ENCODE peak calls at places on chromosomes 12 and 14, in six cellular contexts. K is mesenchymal stem cell, F is H9, M is trophoblast cell, H is IMR-90, V is H1. C is an unnamed sample.

GRCh38 chr12:44874981-44875416 is 1.1 kb downstream of the NELL2 start:
- DNase-seq in F (peak; percentile 57), V (no peak), M (no peak), K (no peak), H (no peak), C (peak; percentile 37)

GRCh38 chr14:100032749-100033148 is 32.5 kb upstream of the EVL start:
- DNase-seq in M (no peak), H (no peak), V (no peak), F (no peak), K (no peak), C (no peak)

GRCh38 chr12:76591461-76591860 is 31.9 kb upstream of the OSBPL8 start:
- DNase-seq in F (no peak), M (no peak), H (peak; percentile 48), V (no peak), K (no peak), C (no peak)

GRCh38 chr12:130754234-130755001 is 38.3 kb upstream of the RIMBP2 start:
- DNase-seq in F (no peak), H (no peak), K (no peak), V (no peak), M (no peak), C (no peak)

GRCh38 chr12:6551063-6551461 is 4.8 kb downstream of the IFFO1 start:
- DNase-seq in M (no peak), K (no peak), V (no peak), H (no peak), F (peak; percentile 31), C (no peak)

GRCh38 chr14:101501341-101501740 is 60.0 kb upstream of the DIO3 start:
- DNase-seq in K (no peak), V (no peak), H (no peak), M (no peak), F (peak; percentile 15), C (no peak)

GRCh38 chr14:81298122-81298521 is 77.4 kb upstream of the GTF2A1 start:
- DNase-seq in H (no peak), K (no peak), F (no peak), V (no peak), M (no peak), C (no peak)

GRCh38 chr14:92675421-92675820 is 73.0 kb downstream of the LGMN start:
- DNase-seq in F (no peak), M (no peak), H (no peak), V (no peak), K (no peak), C (no peak)

GRCh38 chr12:131124487-131125280 is 171.0 kb downstream of the ADGRD1 start:
- DNase-seq in H (no peak), K (no peak), M (no peak), F (no peak), V (no peak), C (no peak)

GRCh38 chr14:32038876-32039275 is 38.2 kb upstream of the ARHGAP5 start:
- DNase-seq in M (no peak), F (no peak), K (peak; percentile 66), H (peak; percentile 1), V (no peak), C (no peak)

GRCh38 chr12:77122236-77122635 is 56.9 kb upstream of the E2F7 start:
- DNase-seq in H (peak; percentile 97), K (peak; percentile 91), V (no peak), F (no peak), M (peak; percentile 44), C (no peak)

GRCh38 chr14:74309125-74309654 is 6.5 kb upstream of the ABCD4 start:
- DNase-seq in K (no peak), F (no peak), V (no peak), M (no peak), H (no peak), C (no peak)

GRCh38 chr14:94536836-94537235 is 24.4 kb upstream of the SERPINA4 start:
- DNase-seq in H (no peak), M (peak; percentile 13), V (no peak), K (no peak), F (no peak), C (no peak)

GRCh38 chr12:116601933-116602809 is 43.0 kb downstream of the MAP1LC3B2 start:
- DNase-seq in F (no peak), M (no peak), H (no peak), K (no peak), V (no peak), C (no peak)

GRCh38 chr12:89671469-89671868 is 37.2 kb downstream of the ATP2B1 start:
- DNase-seq in F (no peak), H (peak; percentile 64), V (no peak), M (peak; percentile 22), K (peak; percentile 40), C (no peak)

GRCh38 chr14:22052795-22053194 is 379.2 kb upstream of the OR4E1 start:
- DNase-seq in H (no peak), V (no peak), K (no peak), M (no peak), F (no peak), C (no peak)

GRCh38 chr12:110874781-110875180 is 28.0 kb downstream of the CCDC63 start:
- DNase-seq in F (no peak), K (no peak), V (no peak), M (no peak), H (no peak), C (no peak)

GRCh38 chr12:24661657-24662096 is 287.2 kb downstream of the BCAT1 start:
- DNase-seq in K (peak; percentile 92), F (no peak), V (no peak), H (peak; percentile 80), M (peak; percentile 29), C (no peak)

GRCh38 chr14:69079188-69079742 is 73.7 kb downstream of the DCAF5 start:
- DNase-seq in K (peak; percentile 86), V (no peak), F (no peak), H (peak; percentile 88), M (peak; percentile 86), C (no peak)

GRCh38 chr12:105218434-105218833 is 17.5 kb downstream of the APPL2 start:
- DNase-seq in M (no peak), K (no peak), F (no peak), V (no peak), H (no peak), C (no peak)

GRCh38 chr12:1630081-1630826 is 1.2 kb downstream of the WNT5B start:
- DNase-seq in M (peak; percentile 28), K (peak; percentile 48), H (no peak), F (peak; percentile 78), V (no peak), C (no peak)

GRCh38 chr12:106416273-106416672 is 58.7 kb downstream of the POLR3B start:
- DNase-seq in M (no peak), F (no peak), H (no peak), V (no peak), K (no peak), C (peak; percentile 45)
- H2BK120ac ChIP-seq in M (no peak overlapping the region), F (no peak overlapping the region), H (peak overlapping the region; percentile 36), V (no peak overlapping the region), K (no peak overlapping the region), C (no peak overlapping the region)

GRCh38 chr12:14893471-14894250 is 8.0 kb upstream of the MGP start:
- DNase-seq in M (no peak), V (no peak), K (no peak), F (no peak), H (peak; percentile 4), C (no peak)
- H2AFZ ChIP-seq in M (no peak overlapping the region), V (peak overlapping the region; percentile 52), K (no peak overlapping the region), F (no peak overlapping the region), H (no peak overlapping the region), C (peak overlapping the region; percentile 42)

DNA sequence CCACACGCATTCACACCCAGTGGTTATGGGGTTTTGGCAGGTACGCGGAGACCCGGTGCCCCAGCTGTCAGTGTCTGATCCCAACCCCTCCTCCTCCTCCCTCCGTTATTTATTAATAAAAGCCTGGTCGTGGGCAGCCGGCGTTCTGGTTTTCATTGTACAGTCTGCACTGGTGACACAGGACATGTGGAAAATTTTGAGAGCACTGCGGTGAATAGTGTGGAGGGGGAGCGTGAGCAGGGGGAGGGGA is 11.5 kb upstream of the IRF2BPL start:
- DNase-seq in F (no peak), M (no peak), K (no peak), H (no peak), V (no peak), C (no peak)
- H2BK120ac ChIP-seq in F (no peak overlapping the region), M (peak overlapping the region; percentile 4), K (peak overlapping the region; percentile 56), H (peak overlapping the region; percentile 96), V (no peak overlapping the region), C (no peak overlapping the region)

GRCh38 chr14:49977126-49977841 is 84.4 kb downstream of the ARF6 start:
- DNase-seq in H (no peak), F (no peak), M (no peak), K (no peak), V (no peak), C (no peak)
- H2AFZ ChIP-seq in H (no peak overlapping the region), F (no peak overlapping the region), M (no peak overlapping the region), K (no peak overlapping the region), V (no peak overlapping the region), C (no peak overlapping the region)

GRCh38 chr14:23538785-23539184 is 12.8 kb downstream of the ZFHX2 start:
- DNase-seq in F (peak; percentile 68), K (no peak), H (peak; percentile 31), M (no peak), V (no peak), C (no peak)

GRCh38 chr14:23535943-23536342 is 15.6 kb downstream of the ZFHX2 start:
- DNase-seq in F (no peak), H (no peak), V (no peak), K (no peak), M (no peak), C (no peak)

GRCh38 chr14:23538049-23538718 is 13.4 kb downstream of the ZFHX2 start:
- DNase-seq in V (no peak), K (no peak), H (no peak), M (no peak), F (no peak), C (no peak)

GRCh38 chr14:23536494-23536893 is 15.1 kb downstream of the ZFHX2 start:
- DNase-seq in F (no peak), V (no peak), H (no peak), K (no peak), M (no peak), C (no peak)

DNA sequence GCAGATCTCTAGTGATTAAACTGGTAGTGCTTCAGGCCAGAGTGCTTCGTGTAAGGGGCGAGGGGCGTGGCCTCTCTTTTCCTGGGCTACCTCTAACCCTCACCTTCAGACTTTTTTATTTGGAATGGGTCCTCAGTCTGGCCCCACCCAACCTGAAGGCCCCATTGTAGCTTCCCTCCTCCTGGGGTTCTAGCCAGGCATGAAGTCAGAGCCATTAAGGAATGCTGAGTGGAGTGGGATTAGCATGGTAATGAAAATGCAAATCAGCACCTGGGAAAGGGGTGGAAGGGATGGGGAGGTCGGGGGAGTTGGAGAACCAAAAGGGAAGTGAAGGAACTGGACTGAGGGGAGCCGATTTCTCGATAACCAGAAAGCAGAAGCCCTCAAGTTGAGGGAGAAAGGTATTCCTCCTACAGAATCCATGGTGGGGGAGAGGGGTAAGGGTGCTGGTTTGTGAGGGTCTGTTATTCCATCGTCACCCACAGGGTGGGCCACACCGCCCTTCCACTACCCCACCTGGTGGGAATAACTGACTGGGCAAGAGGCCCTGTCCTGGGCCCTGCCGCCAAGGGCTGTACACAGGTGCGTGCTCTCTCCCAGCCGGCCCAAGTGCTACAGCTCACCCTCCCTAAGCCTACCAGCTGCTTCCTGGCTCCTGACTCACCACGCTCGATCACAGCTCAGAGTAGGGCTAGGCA is 14.1 kb downstream of the ZFHX2 start:
- DNase-seq in V (peak; percentile 88), M (peak; percentile 5), F (peak; percentile 95), K (no peak), H (peak; percentile 30), C (no peak)
- H2BK120ac ChIP-seq in V (peak overlapping the region; percentile 98), M (no peak overlapping the region), F (peak overlapping the region; percentile 1), K (no peak overlapping the region), H (no peak overlapping the region), C (no peak overlapping the region)

C was measured in neuronal stem cell.